ENCODE peak calls at places on chromosomes 4 and X, in seven cellular contexts. One of them, this sample, is unnamed.
A peak's percentile ranks its signal among the peaks of the same experiment; 100 is the strongest.

GRCh38 chr4:73762409-73762808 is 22.0 kb downstream of the CXCL8 start:
- DNase-seq in dorsolateral prefrontal cortex: no peak
- DNase-seq in endothelial cell: no peak
- DNase-seq in fibroblast of mammary gland: no peak
- DNase-seq in suprapubic skin: no peak
- DNase-seq in DND-41: no peak
- DNase-seq in IMR-90: no peak
- DNase-seq in this sample: no peak

GRCh38 chrX:149073464-149073863 is 431.6 kb downstream of the IDS start:
- DNase-seq in suprapubic skin: no peak
- DNase-seq in DND-41: no peak
- DNase-seq in dorsolateral prefrontal cortex: no peak
- DNase-seq in fibroblast of mammary gland: no peak
- DNase-seq in IMR-90: no peak
- DNase-seq in endothelial cell: no peak
- DNase-seq in this sample: no peak

GRCh38 chrX:12065251-12065650 is 73.0 kb upstream of the FRMPD4 start:
- DNase-seq in IMR-90: peak; percentile 28
- DNase-seq in dorsolateral prefrontal cortex: no peak
- DNase-seq in DND-41: peak; percentile 6
- DNase-seq in suprapubic skin: no peak
- DNase-seq in endothelial cell: peak; percentile 8
- DNase-seq in fibroblast of mammary gland: peak; percentile 35
- DNase-seq in this sample: peak; percentile 11

GRCh38 chr4:108783666-108784463 is 21.0 kb upstream of the ETNPPL start:
- DNase-seq in DND-41: no peak
- DNase-seq in endothelial cell: no peak
- DNase-seq in dorsolateral prefrontal cortex: no peak
- DNase-seq in fibroblast of mammary gland: peak; percentile 22
- DNase-seq in suprapubic skin: no peak
- DNase-seq in IMR-90: no peak
- DNase-seq in this sample: peak; percentile 25

GRCh38 chrX:67604979-67605703 is 61.3 kb downstream of the AR start:
- DNase-seq in fibroblast of mammary gland: peak; percentile 90
- DNase-seq in DND-41: no peak
- DNase-seq in IMR-90: peak; percentile 68
- DNase-seq in dorsolateral prefrontal cortex: no peak
- DNase-seq in suprapubic skin: no peak
- DNase-seq in endothelial cell: no peak
- DNase-seq in this sample: peak; percentile 97

GRCh38 chrX:40468033-40468979 is 112.5 kb upstream of the ATP6AP2 start:
- DNase-seq in fibroblast of mammary gland: peak; percentile 11
- DNase-seq in suprapubic skin: no peak
- DNase-seq in IMR-90: peak; percentile 5
- DNase-seq in DND-41: peak; percentile 23
- DNase-seq in dorsolateral prefrontal cortex: peak; percentile 78
- DNase-seq in endothelial cell: no peak
- DNase-seq in this sample: peak; percentile 64

GRCh38 chrX:96924581-96924980 is 40.9 kb downstream of the RPA4 start:
- DNase-seq in IMR-90: no peak
- DNase-seq in endothelial cell: no peak
- DNase-seq in dorsolateral prefrontal cortex: no peak
- DNase-seq in suprapubic skin: no peak
- DNase-seq in DND-41: no peak
- DNase-seq in fibroblast of mammary gland: no peak
- DNase-seq in this sample: no peak

GRCh38 chr4:80286451-80286850 is 20.0 kb downstream of the FGF5 start:
- DNase-seq in DND-41: no peak
- DNase-seq in fibroblast of mammary gland: no peak
- DNase-seq in IMR-90: no peak
- DNase-seq in dorsolateral prefrontal cortex: no peak
- DNase-seq in suprapubic skin: no peak
- DNase-seq in endothelial cell: no peak
- DNase-seq in this sample: no peak

GRCh38 chr4:184838249-184839074 is 12.7 kb upstream of the ACSL1 start:
- DNase-seq in fibroblast of mammary gland: peak; percentile 38
- DNase-seq in DND-41: no peak
- DNase-seq in dorsolateral prefrontal cortex: no peak
- DNase-seq in endothelial cell: no peak
- DNase-seq in suprapubic skin: no peak
- DNase-seq in IMR-90: peak; percentile 34
- DNase-seq in this sample: no peak

GRCh38 chr4:71229477-71230257 is 109.2 kb upstream of the SLC4A4 start:
- DNase-seq in IMR-90: peak; percentile 81
- DNase-seq in fibroblast of mammary gland: peak; percentile 47
- DNase-seq in DND-41: peak; percentile 13
- DNase-seq in endothelial cell: peak; percentile 16
- DNase-seq in dorsolateral prefrontal cortex: no peak
- DNase-seq in suprapubic skin: no peak
- DNase-seq in this sample: peak; percentile 74

GRCh38 chr4:11954093-11954492 is 525.4 kb upstream of the HS3ST1 start:
- DNase-seq in fibroblast of mammary gland: peak; percentile 30
- DNase-seq in DND-41: no peak
- DNase-seq in dorsolateral prefrontal cortex: no peak
- DNase-seq in IMR-90: no peak
- DNase-seq in endothelial cell: peak; percentile 41
- DNase-seq in suprapubic skin: no peak
- DNase-seq in this sample: no peak

GRCh38 chrX:138006176-138006575 is 440.2 kb downstream of the ZIC3 start:
- DNase-seq in fibroblast of mammary gland: no peak
- DNase-seq in suprapubic skin: no peak
- DNase-seq in IMR-90: no peak
- DNase-seq in DND-41: no peak
- DNase-seq in dorsolateral prefrontal cortex: no peak
- DNase-seq in endothelial cell: no peak
- DNase-seq in this sample: no peak

GRCh38 chrX:118480172-118480571 is 15.4 kb upstream of the DOCK11 start:
- DNase-seq in fibroblast of mammary gland: no peak
- DNase-seq in IMR-90: peak; percentile 73
- DNase-seq in suprapubic skin: no peak
- DNase-seq in endothelial cell: no peak
- DNase-seq in dorsolateral prefrontal cortex: no peak
- DNase-seq in DND-41: no peak
- DNase-seq in this sample: no peak
- TF ChIP-seq CTCF in fibroblast of mammary gland: no peak
- TF ChIP-seq CTCF in IMR-90: no peak
- TF ChIP-seq CTCF in suprapubic skin: no peak
- TF ChIP-seq CTCF in endothelial cell: no peak
- TF ChIP-seq CTCF in dorsolateral prefrontal cortex: no peak
- TF ChIP-seq CTCF in DND-41: no peak
- TF ChIP-seq CTCF in this sample: no peak

GRCh38 chr4:57078685-57079521 is 31.3 kb downstream of the IGFBP7 start:
- DNase-seq in IMR-90: no peak
- DNase-seq in suprapubic skin: no peak
- DNase-seq in endothelial cell: no peak
- DNase-seq in fibroblast of mammary gland: no peak
- DNase-seq in dorsolateral prefrontal cortex: no peak
- DNase-seq in DND-41: no peak
- DNase-seq in this sample: no peak

GRCh38 chr4:57081651-57082349 is 28.4 kb downstream of the IGFBP7 start:
- DNase-seq in DND-41: no peak
- DNase-seq in fibroblast of mammary gland: no peak
- DNase-seq in endothelial cell: no peak
- DNase-seq in dorsolateral prefrontal cortex: no peak
- DNase-seq in IMR-90: no peak
- DNase-seq in suprapubic skin: no peak
- DNase-seq in this sample: no peak

GRCh38 chr4:57083107-57083506 is 27.1 kb downstream of the IGFBP7 start:
- DNase-seq in suprapubic skin: no peak
- DNase-seq in dorsolateral prefrontal cortex: no peak
- DNase-seq in DND-41: no peak
- DNase-seq in fibroblast of mammary gland: peak; percentile 29
- DNase-seq in IMR-90: peak; percentile 41
- DNase-seq in endothelial cell: no peak
- DNase-seq in this sample: peak; percentile 77

GRCh38 chr4:57077550-57078311 is 32.5 kb downstream of the IGFBP7 start:
- DNase-seq in dorsolateral prefrontal cortex: no peak
- DNase-seq in DND-41: no peak
- DNase-seq in suprapubic skin: no peak
- DNase-seq in fibroblast of mammary gland: peak; percentile 50
- DNase-seq in endothelial cell: no peak
- DNase-seq in IMR-90: peak; percentile 79
- DNase-seq in this sample: peak; percentile 67

DNA sequence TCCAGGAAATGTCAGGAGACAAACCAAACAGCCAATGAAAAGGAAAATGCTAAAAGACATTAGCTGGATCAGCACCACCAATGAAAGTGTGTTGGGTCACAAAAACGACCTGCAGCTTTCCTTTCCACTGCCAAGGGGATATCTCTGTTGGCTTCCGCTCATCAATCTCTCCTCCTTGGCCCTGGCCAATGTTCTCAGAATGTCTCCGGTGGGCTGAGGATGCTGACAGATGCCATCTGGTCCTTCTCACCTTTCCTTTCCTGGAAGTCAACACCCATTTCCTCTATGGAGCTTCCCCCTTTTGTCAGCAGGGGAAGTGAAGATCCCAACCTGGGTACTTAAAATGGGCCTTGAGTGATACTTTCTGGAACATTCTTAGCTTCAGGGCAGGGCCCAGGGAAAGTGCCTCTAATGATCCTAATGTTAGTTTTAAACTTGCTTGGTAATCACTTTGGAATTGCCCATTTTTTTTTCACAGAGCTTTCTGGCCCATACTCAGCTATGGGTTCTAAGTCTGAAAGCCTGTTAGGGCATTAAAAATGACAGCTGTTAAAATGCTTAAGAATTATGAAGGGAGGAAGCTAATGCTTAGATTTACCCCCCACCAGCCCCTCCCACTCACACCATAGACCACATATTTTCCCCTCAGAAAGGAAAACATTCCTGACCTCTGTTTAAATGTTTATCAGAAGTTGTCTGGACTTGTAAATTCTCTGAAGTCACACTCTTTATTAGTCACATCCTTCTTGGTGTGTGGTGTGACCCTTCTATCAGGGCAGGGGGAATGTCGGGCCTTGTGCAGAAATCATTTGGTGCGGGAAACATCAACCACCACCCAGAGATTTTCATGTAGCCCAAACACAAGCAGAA is 29.2 kb downstream of the IGFBP7 start:
- DNase-seq in endothelial cell: peak; percentile 9
- DNase-seq in DND-41: no peak
- DNase-seq in dorsolateral prefrontal cortex: no peak
- DNase-seq in IMR-90: peak; percentile 98
- DNase-seq in suprapubic skin: no peak
- DNase-seq in fibroblast of mammary gland: peak; percentile 85
- DNase-seq in this sample: peak; percentile 96
- TF ChIP-seq CTCF in endothelial cell: no peak
- TF ChIP-seq CTCF in DND-41: no peak
- TF ChIP-seq CTCF in dorsolateral prefrontal cortex: no peak
- TF ChIP-seq CTCF in IMR-90: no peak
- TF ChIP-seq CTCF in suprapubic skin: no peak
- TF ChIP-seq CTCF in fibroblast of mammary gland: no peak
- TF ChIP-seq CTCF in this sample: peak; percentile 21

GRCh38 chrX:119735467-119735866 is 22.9 kb upstream of the SOWAHD start:
- DNase-seq in IMR-90: no peak
- DNase-seq in suprapubic skin: no peak
- DNase-seq in dorsolateral prefrontal cortex: no peak
- DNase-seq in DND-41: no peak
- DNase-seq in fibroblast of mammary gland: no peak
- DNase-seq in endothelial cell: no peak
- DNase-seq in this sample: no peak

GRCh38 chrX:119734897-119735339 is 23.5 kb upstream of the SOWAHD start:
- DNase-seq in IMR-90: no peak
- DNase-seq in dorsolateral prefrontal cortex: no peak
- DNase-seq in fibroblast of mammary gland: no peak
- DNase-seq in endothelial cell: no peak
- DNase-seq in DND-41: no peak
- DNase-seq in suprapubic skin: no peak
- DNase-seq in this sample: peak; percentile 9

GRCh38 chrX:119728487-119728886 is 29.9 kb upstream of the SOWAHD start:
- DNase-seq in DND-41: no peak
- DNase-seq in endothelial cell: peak; percentile 18
- DNase-seq in fibroblast of mammary gland: no peak
- DNase-seq in IMR-90: no peak
- DNase-seq in dorsolateral prefrontal cortex: no peak
- DNase-seq in suprapubic skin: no peak
- DNase-seq in this sample: no peak

GRCh38 chrX:119726900-119727555 is 31.4 kb upstream of the SOWAHD start:
- DNase-seq in fibroblast of mammary gland: peak; percentile 14
- DNase-seq in DND-41: peak; percentile 34
- DNase-seq in dorsolateral prefrontal cortex: no peak
- DNase-seq in suprapubic skin: no peak
- DNase-seq in IMR-90: no peak
- DNase-seq in endothelial cell: no peak
- DNase-seq in this sample: peak; percentile 22

DNA sequence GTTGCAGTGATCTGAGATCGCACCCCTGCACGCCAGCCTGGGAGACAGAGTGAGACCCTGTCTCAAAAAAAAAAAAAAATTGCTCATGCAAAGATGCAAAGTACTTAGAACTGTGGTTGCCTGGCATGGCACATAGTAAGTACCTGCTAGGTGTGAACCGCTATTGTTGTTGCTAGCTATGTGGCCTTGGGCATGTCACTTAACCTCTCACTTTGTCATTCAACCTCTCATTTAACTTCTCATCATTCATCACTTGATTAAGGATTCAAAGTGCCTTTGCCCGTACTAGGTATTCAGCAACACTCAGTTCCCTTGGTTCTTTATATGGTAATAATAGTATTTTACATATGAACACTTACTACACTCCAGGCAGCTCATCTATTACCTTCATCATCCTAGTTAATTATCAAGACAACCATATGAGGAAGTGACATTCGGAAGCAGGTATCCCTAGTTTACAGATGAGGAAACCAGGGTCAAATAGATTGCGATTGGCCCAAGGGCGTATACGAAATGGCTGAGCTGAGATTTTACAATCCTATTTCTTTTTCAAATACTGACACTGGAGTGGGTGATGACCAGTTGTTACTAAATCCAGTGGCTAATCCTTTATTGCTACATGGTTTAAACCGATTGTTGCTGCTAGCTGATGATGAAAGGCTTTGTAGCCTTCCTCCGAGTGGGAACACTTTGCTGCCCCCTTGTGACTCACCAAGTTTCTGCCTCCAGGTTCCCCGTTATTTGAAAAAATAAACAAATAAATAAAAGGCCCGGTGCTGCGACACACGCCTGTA is 28.8 kb upstream of the SOWAHD start:
- DNase-seq in fibroblast of mammary gland: peak; percentile 77
- DNase-seq in DND-41: peak; percentile 73
- DNase-seq in suprapubic skin: peak; percentile 64
- DNase-seq in IMR-90: peak; percentile 64
- DNase-seq in dorsolateral prefrontal cortex: no peak
- DNase-seq in endothelial cell: peak; percentile 49
- DNase-seq in this sample: peak; percentile 77
- TF ChIP-seq CTCF in fibroblast of mammary gland: peak; percentile 62
- TF ChIP-seq CTCF in DND-41: peak; percentile 72
- TF ChIP-seq CTCF in suprapubic skin: no peak
- TF ChIP-seq CTCF in IMR-90: peak; percentile 65
- TF ChIP-seq CTCF in dorsolateral prefrontal cortex: peak; percentile 60
- TF ChIP-seq CTCF in endothelial cell: peak; percentile 32
- TF ChIP-seq CTCF in this sample: peak; percentile 68

DNA sequence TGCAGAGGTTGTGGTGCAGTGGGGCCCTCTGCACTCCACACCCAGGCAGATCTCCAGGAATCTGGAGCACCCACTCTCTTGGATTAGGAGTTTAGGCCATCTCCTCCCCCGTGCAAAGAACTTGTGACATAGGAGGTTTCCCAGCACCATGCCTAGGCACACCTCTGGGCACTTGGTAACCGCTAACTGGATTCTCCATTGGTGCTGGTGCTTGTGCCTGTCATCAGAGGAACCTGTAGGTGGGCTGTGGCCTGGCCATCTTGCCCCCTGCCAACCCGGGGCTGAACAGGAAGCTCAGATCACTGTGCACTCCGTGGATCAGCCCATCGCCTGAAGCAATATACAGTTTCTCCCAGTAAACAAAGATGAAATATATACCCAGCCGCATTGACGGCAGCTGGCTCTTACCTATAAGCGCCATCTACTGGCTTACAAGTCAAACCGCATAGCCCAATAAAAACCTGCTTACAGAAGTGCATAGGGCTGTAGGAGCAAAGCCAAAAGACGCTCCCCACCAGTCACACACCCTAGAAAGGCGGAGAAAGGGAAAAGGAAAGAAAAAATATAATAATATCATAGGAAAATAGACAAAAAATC is 19.1 kb upstream of the TEX13B start:
- DNase-seq in DND-41: peak; percentile 8
- DNase-seq in fibroblast of mammary gland: peak; percentile 63
- DNase-seq in IMR-90: peak; percentile 36
- DNase-seq in dorsolateral prefrontal cortex: no peak
- DNase-seq in suprapubic skin: no peak
- DNase-seq in endothelial cell: no peak
- DNase-seq in this sample: peak; percentile 42
- TF ChIP-seq CTCF in DND-41: peak; percentile 61
- TF ChIP-seq CTCF in fibroblast of mammary gland: peak; percentile 66
- TF ChIP-seq CTCF in IMR-90: peak; percentile 37
- TF ChIP-seq CTCF in dorsolateral prefrontal cortex: peak; percentile 29
- TF ChIP-seq CTCF in suprapubic skin: no peak
- TF ChIP-seq CTCF in endothelial cell: no peak
- TF ChIP-seq CTCF in this sample: peak; percentile 55